ENCODE peak calls at places on chromosomes 6 and 20, in four cellular contexts. One of them, this sample, is unnamed.
A peak's percentile ranks its signal among the peaks of the same experiment; 100 is the strongest.

GRCh38 chr6:33144373-33144772 is 47.9 kb downstream of the COL11A2 start:
- DNase-seq in choroid plexus epithelial cell: no peak
- DNase-seq in osteocyte: no peak
- DNase-seq in fibroblast of lung: peak; percentile 5
- DNase-seq in this sample: no peak

GRCh38 chr6:127907960-127908640 is 7.2 kb upstream of the THEMIS start:
- DNase-seq in choroid plexus epithelial cell: no peak
- DNase-seq in osteocyte: no peak
- DNase-seq in fibroblast of lung: no peak
- DNase-seq in this sample: no peak

GRCh38 chr20:19710336-19710721 is 47.7 kb upstream of the RIN2 start:
- DNase-seq in choroid plexus epithelial cell: peak; percentile 15
- DNase-seq in osteocyte: no peak
- DNase-seq in fibroblast of lung: no peak
- DNase-seq in this sample: no peak

GRCh38 chr20:23918101-23918862 is 38.7 kb upstream of the CST5 start:
- DNase-seq in choroid plexus epithelial cell: no peak
- DNase-seq in osteocyte: no peak
- DNase-seq in fibroblast of lung: no peak
- DNase-seq in this sample: no peak

GRCh38 chr6:86526238-86526637 is 411.1 kb upstream of the HTR1E start:
- DNase-seq in choroid plexus epithelial cell: no peak
- DNase-seq in osteocyte: no peak
- DNase-seq in fibroblast of lung: no peak
- DNase-seq in this sample: no peak

GRCh38 chr6:136290406-136291010 is 862 bp upstream of the BCLAF1 start:
- DNase-seq in choroid plexus epithelial cell: peak; percentile 87
- DNase-seq in osteocyte: peak; percentile 87
- DNase-seq in fibroblast of lung: peak; percentile 90
- DNase-seq in this sample: no peak

GRCh38 chr6:158467923-158468322 is 92.0 kb upstream of the TMEM181 start:
- DNase-seq in choroid plexus epithelial cell: peak; percentile 50
- DNase-seq in osteocyte: no peak
- DNase-seq in fibroblast of lung: no peak
- DNase-seq in this sample: no peak

GRCh38 chr6:15254074-15254975 is 8.5 kb downstream of the JARID2 start:
- DNase-seq in choroid plexus epithelial cell: peak; percentile 48
- DNase-seq in osteocyte: peak; percentile 86
- DNase-seq in fibroblast of lung: no peak
- DNase-seq in this sample: no peak

GRCh38 chr6:139644821-139645220 is 270.4 kb upstream of the CITED2 start:
- DNase-seq in choroid plexus epithelial cell: peak; percentile 61
- DNase-seq in osteocyte: no peak
- DNase-seq in fibroblast of lung: peak; percentile 74
- DNase-seq in this sample: no peak

GRCh38 chr20:33842346-33842745 is 31.2 kb downstream of the CHMP4B start:
- DNase-seq in choroid plexus epithelial cell: no peak
- DNase-seq in osteocyte: no peak
- DNase-seq in fibroblast of lung: no peak
- DNase-seq in this sample: no peak

GRCh38 chr6:159953091-159953581 is 15.7 kb upstream of the IGF2R start:
- DNase-seq in choroid plexus epithelial cell: peak; percentile 95
- DNase-seq in osteocyte: no peak
- DNase-seq in fibroblast of lung: peak; percentile 35
- DNase-seq in this sample: no peak

GRCh38 chr20:48025061-48025515 is 239.8 kb upstream of the SULF2 start:
- DNase-seq in choroid plexus epithelial cell: peak; percentile 89
- DNase-seq in osteocyte: peak; percentile 80
- DNase-seq in fibroblast of lung: peak; percentile 98
- DNase-seq in this sample: no peak

GRCh38 chr6:125714431-125715090 is 34.9 kb upstream of the HEY2 start:
- DNase-seq in choroid plexus epithelial cell: no peak
- DNase-seq in osteocyte: no peak
- DNase-seq in fibroblast of lung: no peak
- DNase-seq in this sample: no peak

GRCh38 chr6:38824243-38824894 is 109.3 kb downstream of the DNAH8 start:
- DNase-seq in choroid plexus epithelial cell: no peak
- DNase-seq in osteocyte: no peak
- DNase-seq in fibroblast of lung: no peak
- DNase-seq in this sample: no peak

GRCh38 chr6:90350689-90351554 is 54.3 kb upstream of the BACH2 start:
- DNase-seq in choroid plexus epithelial cell: peak; percentile 9
- DNase-seq in osteocyte: no peak
- DNase-seq in fibroblast of lung: no peak
- DNase-seq in this sample: no peak

GRCh38 chr6:33298773-33299236 is at the start of gene RGL2:
- DNase-seq in choroid plexus epithelial cell: peak; percentile 55
- DNase-seq in osteocyte: no peak
- DNase-seq in fibroblast of lung: peak; percentile 61
- DNase-seq in this sample: no peak

GRCh38 chr20:62506791-62507190 is 31.0 kb upstream of the GATA5 start:
- DNase-seq in choroid plexus epithelial cell: no peak
- DNase-seq in osteocyte: no peak
- DNase-seq in fibroblast of lung: no peak
- DNase-seq in this sample: no peak

GRCh38 chr20:62507323-62507722 is 31.5 kb upstream of the GATA5 start:
- DNase-seq in choroid plexus epithelial cell: no peak
- DNase-seq in osteocyte: no peak
- DNase-seq in fibroblast of lung: no peak
- DNase-seq in this sample: no peak

GRCh38 chr20:62505337-62506045 is 29.7 kb upstream of the GATA5 start:
- DNase-seq in choroid plexus epithelial cell: no peak
- DNase-seq in osteocyte: no peak
- DNase-seq in fibroblast of lung: no peak
- DNase-seq in this sample: no peak

GRCh38 chr20:62504323-62504722 is 28.5 kb upstream of the GATA5 start:
- DNase-seq in choroid plexus epithelial cell: no peak
- DNase-seq in osteocyte: no peak
- DNase-seq in fibroblast of lung: no peak
- DNase-seq in this sample: no peak

DNA sequence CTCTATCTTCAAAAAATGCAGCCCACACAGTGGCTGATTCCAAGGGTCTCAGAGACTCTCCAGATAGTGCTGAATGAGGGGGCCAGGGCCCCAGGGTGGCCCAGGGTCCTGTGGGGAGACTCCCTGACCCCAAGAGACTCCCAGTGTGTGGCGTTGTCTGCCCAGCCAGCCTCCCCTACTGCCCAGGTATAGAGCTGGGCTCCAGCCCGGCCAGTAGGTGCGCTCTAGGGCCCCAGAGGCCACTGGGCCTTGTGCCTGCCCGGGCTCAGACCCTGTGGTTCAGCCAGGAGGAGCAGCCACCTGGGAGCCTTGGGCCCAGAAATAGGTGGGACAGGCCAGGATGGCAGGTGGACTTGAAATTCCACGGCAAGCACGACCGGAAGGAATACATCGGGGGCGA is 30.3 kb upstream of the GATA5 start:
- DNase-seq in choroid plexus epithelial cell: no peak
- DNase-seq in osteocyte: no peak
- DNase-seq in fibroblast of lung: no peak
- DNase-seq in this sample: no peak
- TF ChIP-seq CTCF in choroid plexus epithelial cell: no peak
- TF ChIP-seq CTCF in osteocyte: no peak
- TF ChIP-seq CTCF in fibroblast of lung: no peak
- TF ChIP-seq CTCF in this sample: no peak

GRCh38 chr6:31267504-31268371 is 4.2 kb downstream of the HLA-C start:
- DNase-seq in choroid plexus epithelial cell: no peak
- DNase-seq in osteocyte: no peak
- DNase-seq in fibroblast of lung: no peak
- DNase-seq in this sample: no peak

GRCh38 chr6:31270788-31271640 is 878 bp downstream of the HLA-C start:
- DNase-seq in choroid plexus epithelial cell: peak; percentile 48
- DNase-seq in osteocyte: no peak
- DNase-seq in fibroblast of lung: peak; percentile 61
- DNase-seq in this sample: no peak

GRCh38 chr6:31272431-31272830 is 539 bp upstream of the HLA-C start:
- DNase-seq in choroid plexus epithelial cell: peak; percentile 21
- DNase-seq in osteocyte: no peak
- DNase-seq in fibroblast of lung: peak; percentile 3
- DNase-seq in this sample: no peak

GRCh38 chr6:31272856-31273626 is 1.1 kb upstream of the HLA-C start:
- DNase-seq in choroid plexus epithelial cell: no peak
- DNase-seq in osteocyte: no peak
- DNase-seq in fibroblast of lung: no peak
- DNase-seq in this sample: no peak

DNA sequence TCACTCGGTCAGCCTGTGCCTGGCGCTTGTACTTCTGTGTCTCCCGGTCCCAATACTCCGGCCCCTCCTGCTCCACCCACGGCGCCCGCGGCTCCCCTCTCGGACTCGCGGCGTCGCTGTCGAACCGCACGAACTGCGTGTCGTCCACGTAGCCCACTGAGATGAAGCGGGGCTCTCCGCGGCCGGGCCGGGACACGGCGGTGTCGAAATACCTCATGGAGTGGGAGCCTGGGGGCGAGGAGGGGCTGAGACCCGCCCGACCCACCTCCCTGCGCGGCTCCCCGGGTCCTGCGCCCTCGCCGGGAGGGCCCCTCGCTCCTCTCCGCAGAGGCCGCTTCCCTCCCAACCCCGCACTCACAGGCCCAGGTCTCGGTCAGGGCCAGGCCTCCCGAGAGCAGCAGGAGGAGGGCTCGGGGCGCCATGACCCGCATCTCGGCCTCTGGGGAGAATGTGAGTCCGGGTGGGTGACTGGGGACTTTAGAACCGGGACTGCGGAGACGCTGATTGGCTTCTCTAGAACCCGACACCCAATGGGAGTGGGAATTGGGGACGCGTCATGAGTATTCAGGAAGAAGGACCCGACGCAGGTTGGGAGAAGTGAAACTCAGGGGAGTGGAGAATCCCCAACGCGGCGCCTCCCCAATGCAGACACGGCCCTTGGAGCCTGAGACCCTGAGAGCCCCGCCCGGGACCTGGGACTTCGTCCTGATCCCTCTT is at the start of gene HLA-C:
- DNase-seq in choroid plexus epithelial cell: peak; percentile 97
- DNase-seq in osteocyte: peak; percentile 94
- DNase-seq in fibroblast of lung: peak; percentile 93
- DNase-seq in this sample: peak; percentile 80
- TF ChIP-seq CTCF in choroid plexus epithelial cell: peak; percentile 37
- TF ChIP-seq CTCF in osteocyte: peak; percentile 8
- TF ChIP-seq CTCF in fibroblast of lung: no peak
- TF ChIP-seq CTCF in this sample: no peak

GRCh38 chr20:14561733-14562132 is 224.3 kb upstream of the FLRT3 start:
- DNase-seq in choroid plexus epithelial cell: peak; percentile 63
- DNase-seq in osteocyte: no peak
- DNase-seq in fibroblast of lung: peak; percentile 7
- DNase-seq in this sample: no peak
- TF ChIP-seq CTCF in choroid plexus epithelial cell: peak; percentile 32
- TF ChIP-seq CTCF in osteocyte: no peak
- TF ChIP-seq CTCF in fibroblast of lung: no peak
- TF ChIP-seq CTCF in this sample: no peak

GRCh38 chr20:4008877-4009276 is 6.5 kb downstream of the RNF24 start:
- DNase-seq in choroid plexus epithelial cell: no peak
- DNase-seq in osteocyte: no peak
- DNase-seq in fibroblast of lung: no peak
- DNase-seq in this sample: no peak
- TF ChIP-seq CTCF in choroid plexus epithelial cell: no peak
- TF ChIP-seq CTCF in osteocyte: no peak
- TF ChIP-seq CTCF in fibroblast of lung: no peak
- TF ChIP-seq CTCF in this sample: no peak